ENCODE peak calls at places on chromosome 13, in four cellular contexts. Z, V, I and K are unnamed samples.
A peak's percentile ranks its signal among the peaks of the same experiment; 100 is the strongest.

GRCh38 chr13:40442191-40442590 is 224.2 kb downstream of the FOXO1 start:
- DNase-seq in Z (no peak), V (no peak), I (no peak), K (no peak)

GRCh38 chr13:60402022-60402421 is 5.0 kb downstream of the TDRD3 start:
- DNase-seq in Z (no peak), V (no peak), I (no peak), K (no peak)

GRCh38 chr13:22161871-22162270 is 491.0 kb downstream of the FGF9 start:
- DNase-seq in Z (no peak), V (no peak), I (no peak), K (no peak)

GRCh38 chr13:102197193-102197592 is 204.7 kb downstream of the FGF14 start:
- DNase-seq in Z (no peak), V (no peak), I (no peak), K (no peak)

GRCh38 chr13:28597641-28598040 is 61.3 kb upstream of the POMP start:
- DNase-seq in Z (no peak), V (no peak), I (no peak), K (no peak)

GRCh38 chr13:24709186-24709913 is 29.1 kb downstream of the ATP12A start:
- DNase-seq in Z (peak; percentile 21), V (no peak), I (peak; percentile 74), K (no peak)

GRCh38 chr13:21231426-21231945 is 55.0 kb downstream of the MRPL57 start:
- DNase-seq in Z (no peak), V (no peak), I (no peak), K (no peak)

GRCh38 chr13:101624210-101624922 is 171.9 kb downstream of the ITGBL1 start:
- DNase-seq in Z (no peak), V (peak; percentile 0), I (no peak), K (no peak)